ENCODE peak calls at places on chromosome 22, in eight cellular contexts. One of them, this sample, is unnamed.
A peak's percentile ranks its signal among the peaks of the same experiment; 100 is the strongest.

GRCh38 chr22:42189761-42190160 is 59.2 kb upstream of the CYP2D6 start:
- DNase-seq in foreskin fibroblast: no peak
- DNase-seq in esophagus squamous epithelium: no peak
- DNase-seq in AG04450: no peak
- DNase-seq in mammary epithelial cell: no peak
- DNase-seq in mucosa of descending colon: no peak
- DNase-seq in K562: no peak
- DNase-seq in transverse colon: no peak
- DNase-seq in this sample: no peak

GRCh38 chr22:49153921-49154320 is 673.8 kb downstream of the BRD1 start:
- DNase-seq in foreskin fibroblast: no peak
- DNase-seq in esophagus squamous epithelium: no peak
- DNase-seq in AG04450: no peak
- DNase-seq in mammary epithelial cell: no peak
- DNase-seq in mucosa of descending colon: no peak
- DNase-seq in K562: no peak
- DNase-seq in transverse colon: no peak
- DNase-seq in this sample: no peak

GRCh38 chr22:47046411-47047065 is 284.1 kb downstream of the TBC1D22A start:
- DNase-seq in foreskin fibroblast: no peak
- DNase-seq in esophagus squamous epithelium: no peak
- DNase-seq in AG04450: no peak
- DNase-seq in mammary epithelial cell: no peak
- DNase-seq in mucosa of descending colon: no peak
- DNase-seq in K562: no peak
- DNase-seq in transverse colon: no peak
- DNase-seq in this sample: no peak

GRCh38 chr22:46929689-46930225 is 167.3 kb downstream of the TBC1D22A start:
- DNase-seq in foreskin fibroblast: no peak
- DNase-seq in esophagus squamous epithelium: no peak
- DNase-seq in AG04450: no peak
- DNase-seq in mammary epithelial cell: no peak
- DNase-seq in mucosa of descending colon: no peak
- DNase-seq in K562: no peak
- DNase-seq in transverse colon: no peak
- DNase-seq in this sample: no peak

GRCh38 chr22:24893341-24894070 is 53.0 kb downstream of the LHFPL7 start:
- DNase-seq in foreskin fibroblast: no peak
- DNase-seq in esophagus squamous epithelium: no peak
- DNase-seq in AG04450: no peak
- DNase-seq in mammary epithelial cell: no peak
- DNase-seq in mucosa of descending colon: peak; percentile 32
- DNase-seq in K562: no peak
- DNase-seq in transverse colon: no peak
- DNase-seq in this sample: no peak

GRCh38 chr22:36191106-36191836 is 10.3 kb downstream of the APOL4 start:
- DNase-seq in foreskin fibroblast: peak; percentile 87
- DNase-seq in esophagus squamous epithelium: no peak
- DNase-seq in AG04450: no peak
- DNase-seq in mammary epithelial cell: no peak
- DNase-seq in mucosa of descending colon: peak; percentile 40
- DNase-seq in K562: no peak
- DNase-seq in transverse colon: peak; percentile 33
- DNase-seq in this sample: peak; percentile 29

GRCh38 chr22:30559889-30560288 is 13.3 kb upstream of the SEC14L6 start:
- DNase-seq in foreskin fibroblast: no peak
- DNase-seq in esophagus squamous epithelium: no peak
- DNase-seq in AG04450: no peak
- DNase-seq in mammary epithelial cell: no peak
- DNase-seq in mucosa of descending colon: no peak
- DNase-seq in K562: no peak
- DNase-seq in transverse colon: no peak
- DNase-seq in this sample: no peak

GRCh38 chr22:21755855-21756284 is 20.3 kb upstream of the YPEL1 start:
- DNase-seq in foreskin fibroblast: peak; percentile 81
- DNase-seq in esophagus squamous epithelium: no peak
- DNase-seq in AG04450: peak; percentile 42
- DNase-seq in mammary epithelial cell: peak; percentile 3
- DNase-seq in mucosa of descending colon: no peak
- DNase-seq in K562: peak; percentile 98
- DNase-seq in transverse colon: no peak
- DNase-seq in this sample: peak; percentile 62

GRCh38 chr22:44051961-44052360 is 27.9 kb downstream of the PARVB start:
- DNase-seq in foreskin fibroblast: no peak
- DNase-seq in esophagus squamous epithelium: no peak
- DNase-seq in AG04450: no peak
- DNase-seq in mammary epithelial cell: no peak
- DNase-seq in mucosa of descending colon: no peak
- DNase-seq in K562: no peak
- DNase-seq in transverse colon: no peak
- DNase-seq in this sample: no peak

GRCh38 chr22:43412808-43413785 is 1.3 kb downstream of the MPPED1 start:
- DNase-seq in foreskin fibroblast: no peak
- DNase-seq in esophagus squamous epithelium: no peak
- DNase-seq in AG04450: no peak
- DNase-seq in mammary epithelial cell: no peak
- DNase-seq in mucosa of descending colon: no peak
- DNase-seq in K562: no peak
- DNase-seq in transverse colon: no peak
- DNase-seq in this sample: no peak

GRCh38 chr22:49281467-49282340 is 546.0 kb downstream of the BRD1 start:
- DNase-seq in foreskin fibroblast: no peak
- DNase-seq in esophagus squamous epithelium: no peak
- DNase-seq in AG04450: no peak
- DNase-seq in mammary epithelial cell: no peak
- DNase-seq in mucosa of descending colon: no peak
- DNase-seq in K562: no peak
- DNase-seq in transverse colon: no peak
- DNase-seq in this sample: no peak

GRCh38 chr22:20951932-20952380 is 15.1 kb upstream of the AIFM3 start:
- DNase-seq in foreskin fibroblast: no peak
- DNase-seq in esophagus squamous epithelium: no peak
- DNase-seq in AG04450: no peak
- DNase-seq in mammary epithelial cell: no peak
- DNase-seq in mucosa of descending colon: peak; percentile 58
- DNase-seq in K562: no peak
- DNase-seq in transverse colon: peak; percentile 45
- DNase-seq in this sample: no peak

GRCh38 chr22:24465566-24465965 is 29.6 kb upstream of the UPB1 start:
- DNase-seq in foreskin fibroblast: peak; percentile 65
- DNase-seq in esophagus squamous epithelium: no peak
- DNase-seq in AG04450: peak; percentile 58
- DNase-seq in mammary epithelial cell: no peak
- DNase-seq in mucosa of descending colon: no peak
- DNase-seq in K562: no peak
- DNase-seq in transverse colon: no peak
- DNase-seq in this sample: peak; percentile 56

GRCh38 chr22:16818538-16818937 is 6.7 kb downstream of the XKR3 start:
- DNase-seq in foreskin fibroblast: no peak
- DNase-seq in esophagus squamous epithelium: no peak
- DNase-seq in AG04450: no peak
- DNase-seq in mammary epithelial cell: no peak
- DNase-seq in mucosa of descending colon: no peak
- DNase-seq in K562: peak; percentile 29
- DNase-seq in transverse colon: no peak
- DNase-seq in this sample: no peak

GRCh38 chr22:48210812-48211211 is 1448.4 kb downstream of the TBC1D22A start:
- DNase-seq in foreskin fibroblast: no peak
- DNase-seq in esophagus squamous epithelium: no peak
- DNase-seq in AG04450: no peak
- DNase-seq in mammary epithelial cell: no peak
- DNase-seq in mucosa of descending colon: no peak
- DNase-seq in K562: no peak
- DNase-seq in transverse colon: no peak
- DNase-seq in this sample: no peak

GRCh38 chr22:17201285-17201945 is 17.8 kb downstream of the ADA2 start:
- DNase-seq in foreskin fibroblast: peak; percentile 42
- DNase-seq in esophagus squamous epithelium: no peak
- DNase-seq in AG04450: no peak
- DNase-seq in mammary epithelial cell: no peak
- DNase-seq in mucosa of descending colon: no peak
- DNase-seq in K562: peak; percentile 43
- DNase-seq in transverse colon: no peak
- DNase-seq in this sample: peak; percentile 22

GRCh38 chr22:27843441-27843840 is 41.9 kb upstream of the MN1 start:
- DNase-seq in foreskin fibroblast: no peak
- DNase-seq in esophagus squamous epithelium: no peak
- DNase-seq in AG04450: no peak
- DNase-seq in mammary epithelial cell: no peak
- DNase-seq in mucosa of descending colon: no peak
- DNase-seq in K562: no peak
- DNase-seq in transverse colon: no peak
- DNase-seq in this sample: no peak

GRCh38 chr22:46848227-46848626 is 85.8 kb downstream of the TBC1D22A start:
- DNase-seq in foreskin fibroblast: peak; percentile 53
- DNase-seq in esophagus squamous epithelium: no peak
- DNase-seq in AG04450: peak; percentile 39
- DNase-seq in mammary epithelial cell: peak; percentile 43
- DNase-seq in mucosa of descending colon: no peak
- DNase-seq in K562: no peak
- DNase-seq in transverse colon: no peak
- DNase-seq in this sample: no peak

GRCh38 chr22:19515654-19516377 is 8.4 kb downstream of the CLDN5 start:
- DNase-seq in foreskin fibroblast: no peak
- DNase-seq in esophagus squamous epithelium: no peak
- DNase-seq in AG04450: no peak
- DNase-seq in mammary epithelial cell: no peak
- DNase-seq in mucosa of descending colon: no peak
- DNase-seq in K562: peak; percentile 47
- DNase-seq in transverse colon: no peak
- DNase-seq in this sample: no peak

GRCh38 chr22:48701296-48702030 is 1126.2 kb downstream of the BRD1 start:
- DNase-seq in foreskin fibroblast: no peak
- DNase-seq in esophagus squamous epithelium: no peak
- DNase-seq in AG04450: no peak
- DNase-seq in mammary epithelial cell: no peak
- DNase-seq in mucosa of descending colon: no peak
- DNase-seq in K562: no peak
- DNase-seq in transverse colon: no peak
- DNase-seq in this sample: no peak

GRCh38 chr22:38257170-38257569 is 15.6 kb downstream of the TMEM184B start:
- DNase-seq in foreskin fibroblast: peak; percentile 82
- DNase-seq in esophagus squamous epithelium: no peak
- DNase-seq in AG04450: peak; percentile 46
- DNase-seq in mammary epithelial cell: no peak
- DNase-seq in mucosa of descending colon: no peak
- DNase-seq in K562: no peak
- DNase-seq in transverse colon: no peak
- DNase-seq in this sample: peak; percentile 78

DNA sequence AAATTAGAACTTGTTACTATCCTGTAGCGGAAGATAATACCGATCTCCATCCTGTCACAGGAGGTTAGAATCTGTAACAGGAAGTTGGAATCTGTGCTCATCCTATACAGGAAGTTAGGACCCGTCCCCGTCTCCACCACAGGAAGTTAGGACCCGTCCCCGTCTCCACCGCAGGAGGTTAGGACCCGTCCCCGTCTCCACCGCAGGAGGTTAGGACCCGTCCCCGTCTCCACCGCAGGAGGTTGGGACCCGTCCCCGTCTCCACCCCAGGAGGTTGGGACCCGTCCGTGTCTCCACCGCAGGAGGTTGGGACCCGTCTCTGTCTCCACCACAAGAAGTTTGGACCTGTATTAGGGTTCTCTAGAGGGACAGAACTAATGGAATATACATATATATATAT is 52.2 kb downstream of the FBLN1 start:
- DNase-seq in foreskin fibroblast: no peak
- DNase-seq in esophagus squamous epithelium: no peak
- DNase-seq in AG04450: no peak
- DNase-seq in mammary epithelial cell: no peak
- DNase-seq in mucosa of descending colon: no peak
- DNase-seq in K562: no peak
- DNase-seq in transverse colon: no peak
- DNase-seq in this sample: no peak
- TF ChIP-seq CTCF in foreskin fibroblast: no peak
- TF ChIP-seq CTCF in esophagus squamous epithelium: no peak
- TF ChIP-seq CTCF in AG04450: no peak
- TF ChIP-seq CTCF in mammary epithelial cell: no peak
- TF ChIP-seq CTCF in mucosa of descending colon: no peak
- TF ChIP-seq CTCF in K562: no peak
- TF ChIP-seq CTCF in transverse colon: no peak
- TF ChIP-seq CTCF in this sample: no peak

GRCh38 chr22:50473855-50474671 is 772 bp downstream of the SBF1 start:
- DNase-seq in foreskin fibroblast: peak; percentile 73
- DNase-seq in esophagus squamous epithelium: no peak
- DNase-seq in AG04450: peak; percentile 20
- DNase-seq in mammary epithelial cell: peak; percentile 47
- DNase-seq in mucosa of descending colon: peak; percentile 44
- DNase-seq in K562: peak; percentile 53
- DNase-seq in transverse colon: peak; percentile 44
- DNase-seq in this sample: peak; percentile 54

GRCh38 chr22:50471962-50472361 is 2.9 kb downstream of the SBF1 start:
- DNase-seq in foreskin fibroblast: no peak
- DNase-seq in esophagus squamous epithelium: no peak
- DNase-seq in AG04450: no peak
- DNase-seq in mammary epithelial cell: no peak
- DNase-seq in mucosa of descending colon: no peak
- DNase-seq in K562: no peak
- DNase-seq in transverse colon: no peak
- DNase-seq in this sample: no peak

GRCh38 chr22:50474711-50475651 is at the start of gene SBF1:
- DNase-seq in foreskin fibroblast: peak; percentile 97
- DNase-seq in esophagus squamous epithelium: peak; percentile 43
- DNase-seq in AG04450: peak; percentile 48
- DNase-seq in mammary epithelial cell: peak; percentile 82
- DNase-seq in mucosa of descending colon: peak; percentile 93
- DNase-seq in K562: peak; percentile 97
- DNase-seq in transverse colon: peak; percentile 94
- DNase-seq in this sample: peak; percentile 86

GRCh38 chr22:50471197-50471847 is 3.5 kb downstream of the SBF1 start:
- DNase-seq in foreskin fibroblast: no peak
- DNase-seq in esophagus squamous epithelium: no peak
- DNase-seq in AG04450: no peak
- DNase-seq in mammary epithelial cell: no peak
- DNase-seq in mucosa of descending colon: no peak
- DNase-seq in K562: no peak
- DNase-seq in transverse colon: no peak
- DNase-seq in this sample: no peak

GRCh38 chr22:50473088-50473487 is 1.7 kb downstream of the SBF1 start:
- DNase-seq in foreskin fibroblast: peak; percentile 11
- DNase-seq in esophagus squamous epithelium: no peak
- DNase-seq in AG04450: no peak
- DNase-seq in mammary epithelial cell: no peak
- DNase-seq in mucosa of descending colon: peak; percentile 33
- DNase-seq in K562: no peak
- DNase-seq in transverse colon: peak; percentile 41
- DNase-seq in this sample: no peak
- H3K4me3 ChIP-seq in foreskin fibroblast: peak overlapping the region; percentile 67
- H3K4me3 ChIP-seq in esophagus squamous epithelium: no peak overlapping the region
- H3K4me3 ChIP-seq in AG04450: peak overlapping the region; percentile 69
- H3K4me3 ChIP-seq in mammary epithelial cell: no peak overlapping the region
- H3K4me3 ChIP-seq in mucosa of descending colon: no peak overlapping the region
- H3K4me3 ChIP-seq in K562: peak overlapping the region; percentile 63
- H3K4me3 ChIP-seq in transverse colon: peak overlapping the region; percentile 91
- H3K4me3 ChIP-seq in this sample: no peak overlapping the region

GRCh38 chr22:23376256-23376655 is 195.9 kb downstream of the BCR start:
- DNase-seq in foreskin fibroblast: peak; percentile 14
- DNase-seq in esophagus squamous epithelium: no peak
- DNase-seq in AG04450: no peak
- DNase-seq in mammary epithelial cell: peak; percentile 9
- DNase-seq in mucosa of descending colon: peak; percentile 69
- DNase-seq in K562: peak; percentile 63
- DNase-seq in transverse colon: peak; percentile 55
- DNase-seq in this sample: peak; percentile 25
- TF ChIP-seq CTCF in foreskin fibroblast: no peak
- TF ChIP-seq CTCF in esophagus squamous epithelium: no peak
- TF ChIP-seq CTCF in AG04450: peak; percentile 27
- TF ChIP-seq CTCF in mammary epithelial cell: peak; percentile 30
- TF ChIP-seq CTCF in mucosa of descending colon: peak; percentile 21
- TF ChIP-seq CTCF in K562: peak; percentile 68
- TF ChIP-seq CTCF in transverse colon: no peak
- TF ChIP-seq CTCF in this sample: peak; percentile 23

GRCh38 chr22:33757443-33758124 is 162.7 kb downstream of the LARGE1 start:
- DNase-seq in foreskin fibroblast: no peak
- DNase-seq in esophagus squamous epithelium: no peak
- DNase-seq in AG04450: no peak
- DNase-seq in mammary epithelial cell: no peak
- DNase-seq in mucosa of descending colon: no peak
- DNase-seq in K562: no peak
- DNase-seq in transverse colon: no peak
- DNase-seq in this sample: no peak
- H3K4me3 ChIP-seq in foreskin fibroblast: no peak overlapping the region
- H3K4me3 ChIP-seq in esophagus squamous epithelium: no peak overlapping the region
- H3K4me3 ChIP-seq in AG04450: no peak overlapping the region
- H3K4me3 ChIP-seq in mammary epithelial cell: no peak overlapping the region
- H3K4me3 ChIP-seq in mucosa of descending colon: no peak overlapping the region
- H3K4me3 ChIP-seq in K562: no peak overlapping the region
- H3K4me3 ChIP-seq in transverse colon: no peak overlapping the region
- H3K4me3 ChIP-seq in this sample: no peak overlapping the region